ENCODE peak calls at places on chromosomes 2 and 18, in five cellular contexts. U is stimulated activated CD4-positive, alpha-beta T cell treated with anti-CD3 and anti-CD28 coated beads, TNF-alpha, amount 100 ng/mL, for 24 hours; N is activated T-helper 1 cell treated with anti-CD3 and anti-CD28 coated beads, Interleukin-2, amount 50 U/mL, for 16 hours; R is HFF-Myc; Q is body of pancreas. F is an unnamed sample.

GRCh38 chr18:28342231-28342630 is 165.3 kb upstream of the CDH2 start:
- DNase-seq in U (no peak), N (no peak), R (no peak), Q (no peak), F (no peak)

GRCh38 chr18:11733031-11733430 is 44.0 kb downstream of the GNAL start:
- DNase-seq in U (peak), N (peak), R (peak), Q (peak), F (peak)

GRCh38 chr2:65818873-65819451 is 386.6 kb upstream of the SPRED2 start:
- DNase-seq in U (no peak), N (no peak), R (no peak), Q (no peak), F (no peak)

GRCh38 chr2:237913193-237913917 is 53.5 kb upstream of the UBE2F start:
- DNase-seq in U (no peak), N (no peak), R (no peak), Q (no peak), F (no peak)

GRCh38 chr2:74845217-74845751 is 11.4 kb downstream of the HK2 start:
- DNase-seq in U (no peak), N (no peak), R (peak), Q (peak), F (no peak)

GRCh38 chr2:237490009-237490804 is 3.2 kb downstream of the MLPH start:
- DNase-seq in U (no peak), N (no peak), R (no peak), Q (no peak), F (no peak)

GRCh38 chr2:98912221-98912851 is 23.7 kb downstream of the CRACDL start:
- DNase-seq in U (no peak), N (no peak), R (peak), Q (peak), F (no peak)

GRCh38 chr2:66547887-66548286 is 113.0 kb downstream of the MEIS1 start:
- DNase-seq in U (no peak), N (no peak), R (no peak), Q (no peak), F (no peak)

GRCh38 chr2:187349328-187349944 is 98.6 kb downstream of the CALCRL start:
- DNase-seq in U (no peak), N (no peak), R (no peak), Q (no peak), F (no peak)

GRCh38 chr2:47869859-47870258 is 36.4 kb downstream of the FBXO11 start:
- DNase-seq in U (no peak), N (no peak), R (no peak), Q (no peak), F (no peak)

GRCh38 chr2:158815650-158816049 is 20.5 kb downstream of the DAPL1 start:
- DNase-seq in U (no peak), N (no peak), R (no peak), Q (no peak), F (no peak)

GRCh38 chr2:123688504-123688903 is 336.6 kb upstream of the CNTNAP5 start:
- DNase-seq in U (no peak), N (no peak), R (no peak), Q (no peak), F (no peak)

GRCh38 chr2:232884549-232885263 is 14.6 kb downstream of the SNORC start:
- DNase-seq in U (no peak), N (no peak), R (no peak), Q (no peak), F (no peak)

GRCh38 chr2:18149660-18150246 is 271.3 kb downstream of the KCNS3 start:
- DNase-seq in U (no peak), N (no peak), R (no peak), Q (no peak), F (no peak)

F was measured in activated T-cell treated with anti-CD3 and anti-CD28 coated beads for 4 hours.